ENCODE peak calls at places on chromosomes 6 and 20, in ten cellular contexts. One of them, this sample, is unnamed.

GRCh38 chr20:32018269-32019155 is 8.3 kb downstream of the CCM2L start:
- DNase-seq in heart left ventricle: peak
- DNase-seq in spleen: peak
- DNase-seq in ovary: peak
- DNase-seq in HepG2: peak
- DNase-seq in adrenal gland: no peak
- DNase-seq in IMR-90: no peak
- DNase-seq in GM12891: peak
- DNase-seq in endothelial cell of umbilical vein: peak
- DNase-seq in Peyer's patch: peak
- DNase-seq in this sample: peak

GRCh38 chr6:10384333-10384718 is 30.5 kb downstream of the TFAP2A start:
- DNase-seq in spleen: no peak
- DNase-seq in heart left ventricle: no peak
- DNase-seq in HepG2: no peak
- DNase-seq in IMR-90: no peak
- DNase-seq in Peyer's patch: no peak
- DNase-seq in endothelial cell of umbilical vein: no peak
- DNase-seq in adrenal gland: no peak
- DNase-seq in GM12891: no peak
- DNase-seq in ovary: no peak
- DNase-seq in this sample: no peak

GRCh38 chr6:138772596-138773176 is 883 bp upstream of the CCDC28A start:
- DNase-seq in adrenal gland: no peak
- DNase-seq in ovary: no peak
- DNase-seq in HepG2: no peak
- DNase-seq in IMR-90: no peak
- DNase-seq in Peyer's patch: no peak
- DNase-seq in GM12891: no peak
- DNase-seq in spleen: no peak
- DNase-seq in endothelial cell of umbilical vein: no peak
- DNase-seq in heart left ventricle: no peak
- DNase-seq in this sample: no peak

GRCh38 chr6:11525468-11526155 is 11.9 kb upstream of the TMEM170B start:
- DNase-seq in ovary: no peak
- DNase-seq in GM12891: no peak
- DNase-seq in heart left ventricle: peak
- DNase-seq in adrenal gland: peak
- DNase-seq in HepG2: no peak
- DNase-seq in Peyer's patch: no peak
- DNase-seq in spleen: no peak
- DNase-seq in IMR-90: peak
- DNase-seq in endothelial cell of umbilical vein: no peak
- DNase-seq in this sample: no peak

GRCh38 chr20:62959998-62960436 is 7.5 kb downstream of the SLC17A9 start:
- DNase-seq in ovary: no peak
- DNase-seq in HepG2: no peak
- DNase-seq in heart left ventricle: no peak
- DNase-seq in spleen: peak
- DNase-seq in endothelial cell of umbilical vein: no peak
- DNase-seq in adrenal gland: no peak
- DNase-seq in IMR-90: no peak
- DNase-seq in Peyer's patch: no peak
- DNase-seq in GM12891: no peak
- DNase-seq in this sample: no peak

GRCh38 chr6:126546771-126547170 is 206.9 kb downstream of the CENPW start:
- DNase-seq in GM12891: no peak
- DNase-seq in ovary: no peak
- DNase-seq in Peyer's patch: no peak
- DNase-seq in IMR-90: peak
- DNase-seq in spleen: no peak
- DNase-seq in endothelial cell of umbilical vein: no peak
- DNase-seq in heart left ventricle: no peak
- DNase-seq in adrenal gland: no peak
- DNase-seq in HepG2: no peak
- DNase-seq in this sample: no peak

GRCh38 chr6:102154874-102155273 is 761.4 kb downstream of the GRIK2 start:
- DNase-seq in Peyer's patch: no peak
- DNase-seq in ovary: no peak
- DNase-seq in GM12891: no peak
- DNase-seq in adrenal gland: no peak
- DNase-seq in IMR-90: no peak
- DNase-seq in spleen: no peak
- DNase-seq in endothelial cell of umbilical vein: no peak
- DNase-seq in HepG2: no peak
- DNase-seq in heart left ventricle: no peak
- DNase-seq in this sample: no peak

GRCh38 chr6:111950661-111951426 is 77.6 kb upstream of the FYN start:
- DNase-seq in GM12891: no peak
- DNase-seq in endothelial cell of umbilical vein: no peak
- DNase-seq in adrenal gland: no peak
- DNase-seq in IMR-90: peak
- DNase-seq in heart left ventricle: peak
- DNase-seq in spleen: no peak
- DNase-seq in Peyer's patch: no peak
- DNase-seq in HepG2: no peak
- DNase-seq in ovary: no peak
- DNase-seq in this sample: no peak

GRCh38 chr20:63475209-63475608 is 2.8 kb upstream of the KCNQ2 start:
- DNase-seq in endothelial cell of umbilical vein: no peak
- DNase-seq in IMR-90: peak
- DNase-seq in spleen: no peak
- DNase-seq in ovary: no peak
- DNase-seq in heart left ventricle: peak
- DNase-seq in GM12891: no peak
- DNase-seq in adrenal gland: peak
- DNase-seq in HepG2: no peak
- DNase-seq in Peyer's patch: no peak
- DNase-seq in this sample: no peak

GRCh38 chr6:79872986-79873385 is 74.4 kb downstream of the ELOVL4 start:
- DNase-seq in spleen: no peak
- DNase-seq in Peyer's patch: no peak
- DNase-seq in endothelial cell of umbilical vein: no peak
- DNase-seq in IMR-90: peak
- DNase-seq in HepG2: no peak
- DNase-seq in heart left ventricle: no peak
- DNase-seq in GM12891: no peak
- DNase-seq in ovary: no peak
- DNase-seq in adrenal gland: no peak
- DNase-seq in this sample: no peak

GRCh38 chr6:79872303-79872702 is 75.0 kb downstream of the ELOVL4 start:
- DNase-seq in GM12891: no peak
- DNase-seq in HepG2: no peak
- DNase-seq in IMR-90: no peak
- DNase-seq in heart left ventricle: no peak
- DNase-seq in spleen: no peak
- DNase-seq in adrenal gland: no peak
- DNase-seq in endothelial cell of umbilical vein: no peak
- DNase-seq in Peyer's patch: no peak
- DNase-seq in ovary: no peak
- DNase-seq in this sample: no peak

GRCh38 chr6:79868098-79868722 is 79.1 kb downstream of the ELOVL4 start:
- DNase-seq in heart left ventricle: no peak
- DNase-seq in endothelial cell of umbilical vein: peak
- DNase-seq in ovary: peak
- DNase-seq in GM12891: peak
- DNase-seq in spleen: no peak
- DNase-seq in HepG2: peak
- DNase-seq in IMR-90: peak
- DNase-seq in Peyer's patch: no peak
- DNase-seq in adrenal gland: peak
- DNase-seq in this sample: peak

GRCh38 chr6:79869184-79869583 is 78.2 kb downstream of the ELOVL4 start:
- DNase-seq in endothelial cell of umbilical vein: no peak
- DNase-seq in IMR-90: no peak
- DNase-seq in GM12891: no peak
- DNase-seq in HepG2: no peak
- DNase-seq in spleen: no peak
- DNase-seq in ovary: no peak
- DNase-seq in heart left ventricle: no peak
- DNase-seq in Peyer's patch: no peak
- DNase-seq in adrenal gland: no peak
- DNase-seq in this sample: no peak

DNA sequence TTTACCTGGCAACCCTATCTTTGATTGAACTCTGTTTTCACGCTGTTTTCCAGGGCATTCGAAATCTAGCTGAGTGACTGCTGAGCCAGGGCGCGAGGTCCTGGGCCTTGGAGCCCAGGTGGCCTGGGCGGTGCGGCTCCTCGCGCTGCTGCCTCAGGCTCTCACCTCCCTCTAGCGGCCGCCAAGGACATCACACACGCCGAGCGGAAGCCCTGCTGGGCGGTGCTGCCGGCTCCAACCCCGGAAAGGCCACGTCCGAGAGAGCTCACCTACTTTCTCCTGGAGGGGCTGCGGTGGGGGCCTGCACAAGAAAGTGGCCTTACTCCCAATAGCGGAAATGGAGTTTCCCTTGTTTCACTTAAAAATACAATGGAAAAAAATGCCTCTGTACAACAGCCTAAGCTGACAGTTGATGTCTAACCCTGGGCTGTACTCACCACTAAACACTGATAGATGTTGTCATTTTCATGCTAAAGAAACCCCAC is 77.7 kb downstream of the ELOVL4 start:
- DNase-seq in spleen: peak
- DNase-seq in ovary: peak
- DNase-seq in GM12891: peak
- DNase-seq in adrenal gland: peak
- DNase-seq in heart left ventricle: peak
- DNase-seq in HepG2: peak
- DNase-seq in endothelial cell of umbilical vein: peak
- DNase-seq in Peyer's patch: peak
- DNase-seq in IMR-90: peak
- DNase-seq in this sample: peak
- TF ChIP-seq POLR2A in spleen: no peak
- TF ChIP-seq POLR2A in ovary: no peak
- TF ChIP-seq POLR2A in GM12891: no peak
- TF ChIP-seq POLR2A in adrenal gland: no peak
- TF ChIP-seq POLR2A in heart left ventricle: no peak
- TF ChIP-seq POLR2A in HepG2: no peak
- TF ChIP-seq POLR2A in endothelial cell of umbilical vein: no peak
- TF ChIP-seq POLR2A in Peyer's patch: no peak
- TF ChIP-seq POLR2A in IMR-90: no peak
- TF ChIP-seq POLR2A in this sample: no peak

GRCh38 chr6:73388800-73389512 is 5.7 kb upstream of the DDX43 start:
- DNase-seq in ovary: peak
- DNase-seq in adrenal gland: peak
- DNase-seq in spleen: peak
- DNase-seq in IMR-90: peak
- DNase-seq in endothelial cell of umbilical vein: peak
- DNase-seq in Peyer's patch: peak
- DNase-seq in HepG2: peak
- DNase-seq in GM12891: peak
- DNase-seq in heart left ventricle: peak
- DNase-seq in this sample: peak
- TF ChIP-seq POLR2A in ovary: no peak
- TF ChIP-seq POLR2A in adrenal gland: no peak
- TF ChIP-seq POLR2A in spleen: no peak
- TF ChIP-seq POLR2A in IMR-90: no peak
- TF ChIP-seq POLR2A in endothelial cell of umbilical vein: no peak
- TF ChIP-seq POLR2A in Peyer's patch: no peak
- TF ChIP-seq POLR2A in HepG2: no peak
- TF ChIP-seq POLR2A in GM12891: no peak
- TF ChIP-seq POLR2A in heart left ventricle: no peak
- TF ChIP-seq POLR2A in this sample: no peak

DNA sequence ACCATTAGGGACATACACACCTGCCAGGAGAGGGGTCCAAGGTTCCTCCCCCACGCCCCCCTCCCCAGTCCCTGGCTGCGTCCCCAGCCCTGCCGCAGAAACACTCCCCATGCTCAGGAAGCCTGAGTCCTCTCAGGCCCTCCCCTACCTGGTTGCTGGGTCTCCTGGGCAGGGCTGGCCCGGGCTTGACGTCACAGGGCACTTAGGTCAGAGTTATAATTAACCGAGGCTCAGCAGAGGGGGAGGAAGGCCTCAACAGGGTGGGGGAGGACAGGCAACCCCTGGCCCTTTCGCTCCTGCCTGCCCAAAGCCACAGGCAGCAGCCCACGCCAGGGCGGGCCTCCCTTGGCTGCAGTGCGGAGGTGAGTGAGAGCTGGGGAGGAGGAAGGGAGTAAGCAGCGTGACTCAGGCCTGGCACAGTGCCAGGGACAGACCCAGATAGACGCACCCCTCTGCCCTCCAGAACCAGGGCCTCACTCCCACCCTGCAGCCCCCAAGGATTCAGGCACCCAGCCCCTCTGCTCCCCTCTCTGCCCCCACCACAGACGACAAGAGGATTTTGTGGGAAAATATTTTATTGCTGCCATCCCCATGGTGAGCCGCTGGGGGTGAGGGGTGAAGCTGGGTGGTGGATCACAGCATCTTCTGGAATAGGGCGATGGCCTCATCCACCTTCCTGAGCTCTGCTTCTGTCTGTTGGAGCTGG is at the start of gene VWA7:
- DNase-seq in GM12891: peak
- DNase-seq in ovary: peak
- DNase-seq in endothelial cell of umbilical vein: peak
- DNase-seq in spleen: peak
- DNase-seq in adrenal gland: peak
- DNase-seq in IMR-90: peak
- DNase-seq in HepG2: peak
- DNase-seq in heart left ventricle: peak
- DNase-seq in Peyer's patch: peak
- DNase-seq in this sample: peak
- TF ChIP-seq POLR2A in GM12891: no peak
- TF ChIP-seq POLR2A in ovary: no peak
- TF ChIP-seq POLR2A in endothelial cell of umbilical vein: no peak
- TF ChIP-seq POLR2A in spleen: no peak
- TF ChIP-seq POLR2A in adrenal gland: no peak
- TF ChIP-seq POLR2A in IMR-90: no peak
- TF ChIP-seq POLR2A in HepG2: no peak
- TF ChIP-seq POLR2A in heart left ventricle: peak
- TF ChIP-seq POLR2A in Peyer's patch: peak
- TF ChIP-seq POLR2A in this sample: peak

DNA sequence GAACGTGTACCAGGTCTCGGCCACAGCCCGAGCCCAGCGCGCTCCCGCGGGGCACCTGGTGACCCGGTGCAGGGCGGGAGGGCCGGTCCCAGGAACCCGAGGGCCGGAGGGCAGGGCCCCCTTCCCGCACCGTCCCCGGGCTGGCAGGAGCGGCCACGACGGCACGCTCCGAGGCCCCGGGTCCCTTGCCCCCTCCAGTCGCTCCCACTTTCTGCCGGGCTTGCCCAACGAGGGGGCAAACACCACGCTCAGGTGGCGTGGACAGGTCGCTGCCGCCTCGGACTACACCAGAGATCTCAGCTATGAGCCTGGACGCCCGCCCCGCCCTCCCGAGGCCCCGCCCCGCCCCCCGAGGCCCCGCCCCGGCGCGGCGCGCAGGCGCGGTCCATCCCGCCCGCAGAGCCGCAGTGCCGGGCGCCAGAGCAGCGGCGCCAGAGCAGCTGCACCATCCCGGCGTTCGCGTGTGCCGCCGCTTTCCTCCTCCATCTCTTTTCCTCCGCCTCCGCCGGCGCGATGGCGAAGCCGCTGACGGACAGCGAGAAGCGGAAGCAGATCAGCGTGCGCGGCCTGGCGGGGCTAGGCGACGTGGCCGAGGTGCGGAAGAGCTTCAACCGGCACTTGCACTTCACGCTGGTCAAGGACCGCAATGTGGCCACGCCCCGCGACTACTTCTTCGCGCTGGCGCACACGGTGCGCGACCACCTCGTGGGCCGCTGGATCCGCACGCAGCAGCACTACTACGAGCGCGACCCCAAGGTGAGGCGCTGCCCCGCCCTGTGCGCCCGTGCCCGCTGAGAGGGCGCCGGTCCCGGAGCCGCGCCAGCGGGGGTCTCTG is at the start of gene PYGB:
- DNase-seq in adrenal gland: peak
- DNase-seq in Peyer's patch: peak
- DNase-seq in GM12891: peak
- DNase-seq in endothelial cell of umbilical vein: peak
- DNase-seq in ovary: peak
- DNase-seq in HepG2: peak
- DNase-seq in heart left ventricle: peak
- DNase-seq in spleen: peak
- DNase-seq in IMR-90: peak
- DNase-seq in this sample: peak
- TF ChIP-seq POLR2A in adrenal gland: peak
- TF ChIP-seq POLR2A in Peyer's patch: peak
- TF ChIP-seq POLR2A in GM12891: peak
- TF ChIP-seq POLR2A in endothelial cell of umbilical vein: peak
- TF ChIP-seq POLR2A in ovary: peak
- TF ChIP-seq POLR2A in HepG2: peak
- TF ChIP-seq POLR2A in heart left ventricle: peak
- TF ChIP-seq POLR2A in spleen: no peak
- TF ChIP-seq POLR2A in IMR-90: peak
- TF ChIP-seq POLR2A in this sample: peak

This sample was measured in GM12892.